ENCODE peak calls at places on chromosome 7, in six cellular contexts. R is neuronal stem cell; J is right atrium auricular region; Y is body of pancreas; M is mammary epithelial cell; C is CD8-positive, alpha-beta T cell. X is an unnamed sample.

GRCh38 chr7:93374345-93374940 is 142.3 kb downstream of the VPS50 start:
- DNase-seq in R (peak; percentile 17), J (no peak), Y (no peak), M (peak; percentile 20), C (no peak), X (no peak)

GRCh38 chr7:28533731-28534531 is 121.6 kb downstream of the CREB5 start:
- DNase-seq in R (no peak), J (peak; percentile 66), Y (peak; percentile 23), M (peak; percentile 26), C (no peak), X (peak; percentile 45)

GRCh38 chr7:85714182-85714581 is 527.3 kb upstream of the SEMA3D start:
- DNase-seq in R (no peak), J (no peak), Y (no peak), M (no peak), C (no peak), X (no peak)

GRCh38 chr7:17402628-17403278 is 104.3 kb downstream of the AHR start:
- DNase-seq in R (no peak), J (no peak), Y (no peak), M (no peak), C (no peak), X (no peak)

GRCh38 chr7:134460000-134460399 is 1.1 kb upstream of the AKR1B1 start:
- DNase-seq in R (no peak), J (no peak), Y (no peak), M (peak; percentile 64), C (no peak), X (no peak)

GRCh38 chr7:137882261-137882668 is 35.5 kb upstream of the DGKI start:
- DNase-seq in R (no peak), J (no peak), Y (no peak), M (peak; percentile 98), C (no peak), X (peak; percentile 92)

GRCh38 chr7:29421010-29421956 is 142.4 kb upstream of the PRR15 start:
- DNase-seq in R (no peak), J (no peak), Y (no peak), M (no peak), C (no peak), X (no peak)

GRCh38 chr7:485188-486081 is 34.2 kb downstream of the PDGFA start:
- DNase-seq in R (no peak), J (no peak), Y (peak; percentile 40), M (peak; percentile 60), C (no peak), X (no peak)

GRCh38 chr7:75719626-75720025 is 19.1 kb downstream of the HIP1 start:
- DNase-seq in R (no peak), J (no peak), Y (no peak), M (no peak), C (no peak), X (no peak)

GRCh38 chr7:116797611-116798010 is 64.8 kb upstream of the CAPZA2 start:
- DNase-seq in R (no peak), J (no peak), Y (no peak), M (peak; percentile 41), C (no peak), X (peak; percentile 28)

GRCh38 chr7:152537639-152538038 is 101.8 kb upstream of the KMT2C start:
- DNase-seq in R (no peak), J (no peak), Y (no peak), M (no peak), C (no peak), X (no peak)

GRCh38 chr7:96144260-96144526 is 177.7 kb downstream of the SLC25A13 start:
- DNase-seq in R (no peak), J (no peak), Y (no peak), M (no peak), C (no peak), X (no peak)

GRCh38 chr7:34734786-34735185 is 76.8 kb downstream of the NPSR1 start:
- DNase-seq in R (no peak), J (no peak), Y (no peak), M (no peak), C (no peak), X (no peak)

GRCh38 chr7:82624965-82625364 is 181.4 kb upstream of the CACNA2D1 start:
- DNase-seq in R (no peak), J (no peak), Y (no peak), M (no peak), C (no peak), X (no peak)

GRCh38 chr7:71348751-71349415 is 216.9 kb downstream of the GALNT17 start:
- DNase-seq in R (no peak), J (no peak), Y (peak; percentile 39), M (no peak), C (no peak), X (no peak)

GRCh38 chr7:123622660-123623386 is 21.2 kb downstream of the ASB15 start:
- DNase-seq in R (no peak), J (no peak), Y (no peak), M (no peak), C (no peak), X (no peak)

GRCh38 chr7:143735962-143736361 is 21.5 kb downstream of the CTAGE6 start:
- DNase-seq in R (no peak), J (no peak), Y (no peak), M (no peak), C (no peak), X (no peak)

GRCh38 chr7:33757563-33758165 is 147.7 kb upstream of the BMPER start:
- DNase-seq in R (peak; percentile 40), J (no peak), Y (peak; percentile 45), M (peak; percentile 10), C (no peak), X (no peak)

GRCh38 chr7:91408388-91409154 is 144.3 kb downstream of the FZD1 start:
- DNase-seq in R (no peak), J (no peak), Y (no peak), M (no peak), C (no peak), X (no peak)

GRCh38 chr7:2882111-2882510 is 38.0 kb upstream of the GNA12 start:
- DNase-seq in R (no peak), J (no peak), Y (no peak), M (no peak), C (no peak), X (no peak)

GRCh38 chr7:73749931-73750776 is 11.6 kb upstream of the ABHD11 start:
- DNase-seq in R (no peak), J (no peak), Y (no peak), M (no peak), C (no peak), X (no peak)

GRCh38 chr7:156617215-156617614 is 23.4 kb upstream of the RNF32 start:
- DNase-seq in R (no peak), J (no peak), Y (no peak), M (no peak), C (no peak), X (no peak)

GRCh38 chr7:27346531-27347260 is 104.1 kb downstream of the EVX1 start:
- DNase-seq in R (no peak), J (no peak), Y (peak; percentile 61), M (peak; percentile 78), C (no peak), X (no peak)

GRCh38 chr7:98755138-98755898 is 114.5 kb downstream of the TMEM130 start:
- DNase-seq in R (no peak), J (no peak), Y (no peak), M (no peak), C (no peak), X (no peak)

GRCh38 chr7:98027342-98028033 is 37.5 kb upstream of the OCM2 start:
- DNase-seq in R (no peak), J (no peak), Y (no peak), M (no peak), C (no peak), X (no peak)

GRCh38 chr7:2663121-2663886 is 24.7 kb upstream of the AMZ1 start:
- DNase-seq in R (no peak), J (no peak), Y (no peak), M (no peak), C (no peak), X (no peak)

GRCh38 chr7:117402109-117402508 is 25.2 kb downstream of the ASZ1 start:
- DNase-seq in R (no peak), J (no peak), Y (no peak), M (peak; percentile 16), C (no peak), X (no peak)

GRCh38 chr7:19116121-19117080 is 1.0 kb downstream of the TWIST1 start:
- DNase-seq in R (peak; percentile 46), J (no peak), Y (peak; percentile 5), M (peak; percentile 42), C (no peak), X (peak; percentile 56)

GRCh38 chr7:19119372-19119771 is 1.9 kb upstream of the TWIST1 start:
- DNase-seq in R (no peak), J (no peak), Y (no peak), M (no peak), C (no peak), X (no peak)

GRCh38 chr7:19118896-19119301 is 1.5 kb upstream of the TWIST1 start:
- DNase-seq in R (no peak), J (peak; percentile 59), Y (no peak), M (no peak), C (no peak), X (no peak)

GRCh38 chr7:19117081-19117869 is at the start of gene TWIST1:
- DNase-seq in R (peak; percentile 57), J (peak; percentile 75), Y (peak; percentile 16), M (peak; percentile 32), C (no peak), X (peak; percentile 57)

GRCh38 chr7:19117870-19118608 is 603 bp upstream of the TWIST1 start:
- DNase-seq in R (no peak), J (no peak), Y (no peak), M (no peak), C (no peak), X (no peak)
- H3K27me3 ChIP-seq in R (peaks cover 58% of the 10 kb centered on the region), J (peaks cover 7% of the 10 kb centered on the region), Y (no peaks in the 10 kb centered on the region), M (peaks cover 41% of the 10 kb centered on the region), C (peaks cover 14% of the 10 kb centered on the region), X (peaks cover 3% of the 10 kb centered on the region)

GRCh38 chr7:141739250-141739649 is 1.1 kb downstream of the SSBP1 start:
- DNase-seq in R (no peak), J (no peak), Y (no peak), M (no peak), C (no peak), X (no peak)
- H3K4me3 ChIP-seq in R (peak overlapping the region; percentile 78), J (no peak overlapping the region), Y (no peak overlapping the region), M (peak overlapping the region; percentile 98), C (peak overlapping the region; percentile 83), X (peak overlapping the region; percentile 93)

GRCh38 chr7:139591550-139592195 is 68.2 kb downstream of the CLEC2L start:
- DNase-seq in R (no peak), J (peak; percentile 44), Y (no peak), M (no peak), C (no peak), X (no peak)
- H3K36me3 ChIP-seq in R (peaks cover 25% of the 10 kb centered on the region), J (peaks cover 78% of the 10 kb centered on the region), Y (peaks cover 16% of the 10 kb centered on the region), M (peaks cover 19% of the 10 kb centered on the region), C (peaks cover 34% of the 10 kb centered on the region), X (peaks cover 14% of the 10 kb centered on the region)

GRCh38 chr7:32227746-32228145 is 157.5 kb upstream of the PDE1C start:
- DNase-seq in R (no peak), J (no peak), Y (no peak), M (no peak), C (no peak), X (no peak)
- H3K27me3 ChIP-seq in R (no peaks in the 10 kb centered on the region), J (no peaks in the 10 kb centered on the region), Y (no peaks in the 10 kb centered on the region), M (peaks cover 3% of the 10 kb centered on the region), C (no peaks in the 10 kb centered on the region), X (peaks cover 5% of the 10 kb centered on the region)

GRCh38 chr7:101857358-101857794 is 40.0 kb downstream of the CUX1 start:
- DNase-seq in R (no peak), J (no peak), Y (no peak), M (no peak), C (no peak), X (no peak)
- H3K4me3 ChIP-seq in R (no peak overlapping the region), J (peak overlapping the region; percentile 14), Y (no peak overlapping the region), M (peak overlapping the region; percentile 45), C (peak overlapping the region; percentile 69), X (no peak overlapping the region)

GRCh38 chr7:130906575-130906974 is 172.6 kb upstream of the KLF14 start:
- DNase-seq in R (no peak), J (no peak), Y (no peak), M (no peak), C (no peak), X (no peak)
- H3K36me3 ChIP-seq in R (no peaks in the 10 kb centered on the region), J (no peaks in the 10 kb centered on the region), Y (no peaks in the 10 kb centered on the region), M (peaks cover 17% of the 10 kb centered on the region), C (peaks cover 4% of the 10 kb centered on the region), X (peaks cover 82% of the 10 kb centered on the region)

X was measured in MG63.